ENCODE peak calls at places on chromosomes 2 and 18, in nine cellular contexts. N, I, W, G, Z, P, B, U and D are unnamed samples.

GRCh38 chr2:3211971-3212362 is 165.7 kb downstream of the EIPR1 start:
- DNase-seq in N (no peak), I (no peak), W (no peak), G (no peak), Z (no peak), P (no peak), B (no peak), U (no peak), D (no peak)

GRCh38 chr2:38106420-38107182 is 30.6 kb upstream of the CYP1B1 start:
- DNase-seq in N (no peak), I (peak; percentile 80), W (peak; percentile 87), G (peak; percentile 73), Z (peak; percentile 52), P (peak; percentile 64), B (no peak), U (no peak), D (peak; percentile 72)

GRCh38 chr2:72271766-72272615 is 124.3 kb upstream of the CYP26B1 start:
- DNase-seq in N (no peak), I (peak; percentile 85), W (no peak), G (peak; percentile 69), Z (no peak), P (no peak), B (no peak), U (no peak), D (no peak)

GRCh38 chr2:101251844-101252407 is 760 bp upstream of the CNOT11 start:
- DNase-seq in N (no peak), I (no peak), W (no peak), G (no peak), Z (no peak), P (no peak), B (no peak), U (peak; percentile 42), D (no peak)

GRCh38 chr2:37500031-37500430 is 155.6 kb downstream of the QPCT start:
- DNase-seq in N (no peak), I (no peak), W (peak; percentile 65), G (no peak), Z (no peak), P (peak; percentile 62), B (no peak), U (no peak), D (no peak)

GRCh38 chr18:8479826-8480225 is 129.4 kb upstream of the RAB12 start:
- DNase-seq in N (no peak), I (no peak), W (no peak), G (no peak), Z (no peak), P (no peak), B (no peak), U (no peak), D (no peak)

GRCh38 chr2:241000831-241001321 is 2.5 kb downstream of the SNED1 start:
- DNase-seq in N (no peak), I (no peak), W (no peak), G (no peak), Z (no peak), P (no peak), B (no peak), U (no peak), D (no peak)

GRCh38 chr2:63589148-63589972 is 597 bp downstream of the MDH1 start:
- DNase-seq in N (no peak), I (no peak), W (no peak), G (no peak), Z (no peak), P (no peak), B (no peak), U (peak; percentile 66), D (no peak)

GRCh38 chr2:214574077-214574775 is 163.4 kb downstream of the VWC2L start:
- DNase-seq in N (no peak), I (no peak), W (peak; percentile 7), G (no peak), Z (no peak), P (no peak), B (no peak), U (no peak), D (no peak)